ENCODE peak calls at places on chromosomes 2 and 18, in eight cellular contexts. One of them, this sample, is unnamed.

GRCh38 chr2:215868886-215869285 is 144.5 kb downstream of the MREG start:
- DNase-seq in cerebellum: peak
- DNase-seq in heart left ventricle: no peak
- DNase-seq in transverse colon: no peak
- DNase-seq in Kasumi-1: no peak
- DNase-seq in LHCN-M2: no peak
- DNase-seq in NB4: no peak
- DNase-seq in ELR: no peak
- DNase-seq in this sample: no peak

GRCh38 chr2:237282568-237283128 is 131.3 kb downstream of the COL6A3 start:
- DNase-seq in cerebellum: no peak
- DNase-seq in heart left ventricle: no peak
- DNase-seq in transverse colon: no peak
- DNase-seq in Kasumi-1: no peak
- DNase-seq in LHCN-M2: no peak
- DNase-seq in NB4: no peak
- DNase-seq in ELR: peak
- DNase-seq in this sample: no peak

GRCh38 chr18:10114727-10115463 is 201.1 kb downstream of the VAPA start:
- DNase-seq in cerebellum: no peak
- DNase-seq in heart left ventricle: no peak
- DNase-seq in transverse colon: no peak
- DNase-seq in Kasumi-1: no peak
- DNase-seq in LHCN-M2: no peak
- DNase-seq in NB4: no peak
- DNase-seq in ELR: no peak
- DNase-seq in this sample: no peak

GRCh38 chr2:151968770-151969169 is 130.1 kb downstream of the CACNB4 start:
- DNase-seq in cerebellum: no peak
- DNase-seq in heart left ventricle: no peak
- DNase-seq in transverse colon: no peak
- DNase-seq in Kasumi-1: no peak
- DNase-seq in LHCN-M2: no peak
- DNase-seq in NB4: no peak
- DNase-seq in ELR: no peak
- DNase-seq in this sample: no peak

GRCh38 chr2:238523158-238524110 is 96.7 kb downstream of the ASB1 start:
- DNase-seq in cerebellum: no peak
- DNase-seq in heart left ventricle: no peak
- DNase-seq in transverse colon: peak
- DNase-seq in Kasumi-1: peak
- DNase-seq in LHCN-M2: no peak
- DNase-seq in NB4: peak
- DNase-seq in ELR: peak
- DNase-seq in this sample: peak

GRCh38 chr2:171541202-171541884 is 19.1 kb downstream of the CYBRD1 start:
- DNase-seq in cerebellum: no peak
- DNase-seq in heart left ventricle: no peak
- DNase-seq in transverse colon: no peak
- DNase-seq in Kasumi-1: peak
- DNase-seq in LHCN-M2: peak
- DNase-seq in NB4: peak
- DNase-seq in ELR: peak
- DNase-seq in this sample: no peak

GRCh38 chr2:101307503-101307902 is 998 bp downstream of the RNF149 start:
- DNase-seq in cerebellum: no peak
- DNase-seq in heart left ventricle: no peak
- DNase-seq in transverse colon: no peak
- DNase-seq in Kasumi-1: no peak
- DNase-seq in LHCN-M2: no peak
- DNase-seq in NB4: peak
- DNase-seq in ELR: peak
- DNase-seq in this sample: no peak

GRCh38 chr2:226839960-226840359 is 4.1 kb downstream of the RHBDD1 start:
- DNase-seq in cerebellum: no peak
- DNase-seq in heart left ventricle: no peak
- DNase-seq in transverse colon: no peak
- DNase-seq in Kasumi-1: no peak
- DNase-seq in LHCN-M2: peak
- DNase-seq in NB4: peak
- DNase-seq in ELR: no peak
- DNase-seq in this sample: no peak

GRCh38 chr18:50720281-50720680 is 99.5 kb downstream of the MRO start:
- DNase-seq in cerebellum: no peak
- DNase-seq in heart left ventricle: no peak
- DNase-seq in transverse colon: no peak
- DNase-seq in Kasumi-1: no peak
- DNase-seq in LHCN-M2: no peak
- DNase-seq in NB4: no peak
- DNase-seq in ELR: peak
- DNase-seq in this sample: no peak

GRCh38 chr2:32558492-32558891 is 69.4 kb upstream of the TTC27 start:
- DNase-seq in cerebellum: no peak
- DNase-seq in heart left ventricle: no peak
- DNase-seq in transverse colon: no peak
- DNase-seq in Kasumi-1: no peak
- DNase-seq in LHCN-M2: no peak
- DNase-seq in NB4: no peak
- DNase-seq in ELR: no peak
- DNase-seq in this sample: no peak

GRCh38 chr2:11397513-11397912 is 53.1 kb upstream of the ROCK2 start:
- DNase-seq in cerebellum: no peak
- DNase-seq in heart left ventricle: no peak
- DNase-seq in transverse colon: no peak
- DNase-seq in Kasumi-1: no peak
- DNase-seq in LHCN-M2: no peak
- DNase-seq in NB4: no peak
- DNase-seq in ELR: peak
- DNase-seq in this sample: no peak

GRCh38 chr2:119544075-119545031 is at the start of gene CFAP221:
- DNase-seq in cerebellum: peak
- DNase-seq in heart left ventricle: peak
- DNase-seq in transverse colon: peak
- DNase-seq in Kasumi-1: no peak
- DNase-seq in LHCN-M2: peak
- DNase-seq in NB4: peak
- DNase-seq in ELR: peak
- DNase-seq in this sample: peak

GRCh38 chr2:11077411-11077810 is 77.9 kb upstream of the SLC66A3 start:
- DNase-seq in cerebellum: no peak
- DNase-seq in heart left ventricle: no peak
- DNase-seq in transverse colon: no peak
- DNase-seq in Kasumi-1: no peak
- DNase-seq in LHCN-M2: no peak
- DNase-seq in NB4: no peak
- DNase-seq in ELR: no peak
- DNase-seq in this sample: no peak

GRCh38 chr2:38605298-38605830 is 2.6 kb upstream of the HNRNPLL start:
- DNase-seq in cerebellum: no peak
- DNase-seq in heart left ventricle: no peak
- DNase-seq in transverse colon: no peak
- DNase-seq in Kasumi-1: no peak
- DNase-seq in LHCN-M2: no peak
- DNase-seq in NB4: no peak
- DNase-seq in ELR: no peak
- DNase-seq in this sample: no peak

GRCh38 chr2:153105829-153106578 is 372.6 kb downstream of the RPRM start:
- DNase-seq in cerebellum: no peak
- DNase-seq in heart left ventricle: no peak
- DNase-seq in transverse colon: no peak
- DNase-seq in Kasumi-1: no peak
- DNase-seq in LHCN-M2: peak
- DNase-seq in NB4: no peak
- DNase-seq in ELR: peak
- DNase-seq in this sample: no peak

GRCh38 chr18:6956495-6956894 is 161.1 kb downstream of the LAMA1 start:
- DNase-seq in cerebellum: peak
- DNase-seq in heart left ventricle: no peak
- DNase-seq in transverse colon: no peak
- DNase-seq in Kasumi-1: no peak
- DNase-seq in LHCN-M2: no peak
- DNase-seq in NB4: no peak
- DNase-seq in ELR: no peak
- DNase-seq in this sample: no peak

GRCh38 chr2:236871500-236872001 is 214.1 kb upstream of the COPS8 start:
- DNase-seq in cerebellum: no peak
- DNase-seq in heart left ventricle: peak
- DNase-seq in transverse colon: peak
- DNase-seq in Kasumi-1: peak
- DNase-seq in LHCN-M2: peak
- DNase-seq in NB4: peak
- DNase-seq in ELR: peak
- DNase-seq in this sample: no peak

GRCh38 chr2:85765081-85765731 is 11.4 kb downstream of the ATOH8 start:
- DNase-seq in cerebellum: no peak
- DNase-seq in heart left ventricle: no peak
- DNase-seq in transverse colon: no peak
- DNase-seq in Kasumi-1: no peak
- DNase-seq in LHCN-M2: no peak
- DNase-seq in NB4: no peak
- DNase-seq in ELR: no peak
- DNase-seq in this sample: peak

GRCh38 chr2:240306185-240306584 is 129.3 kb upstream of the GPC1 start:
- DNase-seq in cerebellum: no peak
- DNase-seq in heart left ventricle: no peak
- DNase-seq in transverse colon: no peak
- DNase-seq in Kasumi-1: no peak
- DNase-seq in LHCN-M2: no peak
- DNase-seq in NB4: no peak
- DNase-seq in ELR: no peak
- DNase-seq in this sample: no peak

GRCh38 chr2:46489430-46489829 is 10.1 kb downstream of the TMEM247 start:
- DNase-seq in cerebellum: no peak
- DNase-seq in heart left ventricle: no peak
- DNase-seq in transverse colon: no peak
- DNase-seq in Kasumi-1: peak
- DNase-seq in LHCN-M2: no peak
- DNase-seq in NB4: no peak
- DNase-seq in ELR: no peak
- DNase-seq in this sample: no peak

GRCh38 chr2:70360661-70361316 is 58.9 kb upstream of the FAM136A start:
- DNase-seq in cerebellum: no peak
- DNase-seq in heart left ventricle: no peak
- DNase-seq in transverse colon: peak
- DNase-seq in Kasumi-1: no peak
- DNase-seq in LHCN-M2: no peak
- DNase-seq in NB4: no peak
- DNase-seq in ELR: peak
- DNase-seq in this sample: no peak

GRCh38 chr2:220961461-220961860 is 610.6 kb downstream of the EPHA4 start:
- DNase-seq in cerebellum: no peak
- DNase-seq in heart left ventricle: no peak
- DNase-seq in transverse colon: no peak
- DNase-seq in Kasumi-1: no peak
- DNase-seq in LHCN-M2: no peak
- DNase-seq in NB4: no peak
- DNase-seq in ELR: no peak
- DNase-seq in this sample: no peak

GRCh38 chr2:25677877-25678276 is 4.5 kb upstream of the DTNB start:
- DNase-seq in cerebellum: no peak
- DNase-seq in heart left ventricle: no peak
- DNase-seq in transverse colon: no peak
- DNase-seq in Kasumi-1: no peak
- DNase-seq in LHCN-M2: no peak
- DNase-seq in NB4: no peak
- DNase-seq in ELR: no peak
- DNase-seq in this sample: no peak

GRCh38 chr2:11998626-11999378 is 252.4 kb downstream of the LPIN1 start:
- DNase-seq in cerebellum: no peak
- DNase-seq in heart left ventricle: no peak
- DNase-seq in transverse colon: no peak
- DNase-seq in Kasumi-1: no peak
- DNase-seq in LHCN-M2: peak
- DNase-seq in NB4: no peak
- DNase-seq in ELR: peak
- DNase-seq in this sample: no peak

GRCh38 chr2:113851640-113852039 is 38.2 kb upstream of the ACTR3 start:
- DNase-seq in cerebellum: no peak
- DNase-seq in heart left ventricle: no peak
- DNase-seq in transverse colon: no peak
- DNase-seq in Kasumi-1: no peak
- DNase-seq in LHCN-M2: no peak
- DNase-seq in NB4: no peak
- DNase-seq in ELR: no peak
- DNase-seq in this sample: no peak

GRCh38 chr2:174615951-174616436 is 18.4 kb upstream of the WIPF1 start:
- DNase-seq in cerebellum: no peak
- DNase-seq in heart left ventricle: no peak
- DNase-seq in transverse colon: no peak
- DNase-seq in Kasumi-1: no peak
- DNase-seq in LHCN-M2: peak
- DNase-seq in NB4: no peak
- DNase-seq in ELR: peak
- DNase-seq in this sample: no peak

GRCh38 chr2:199410130-199410529 is 47.6 kb downstream of the SATB2 start:
- DNase-seq in cerebellum: no peak
- DNase-seq in heart left ventricle: no peak
- DNase-seq in transverse colon: no peak
- DNase-seq in Kasumi-1: no peak
- DNase-seq in LHCN-M2: peak
- DNase-seq in NB4: peak
- DNase-seq in ELR: peak
- DNase-seq in this sample: no peak

GRCh38 chr2:230216489-230216888 is 3.3 kb downstream of the SP110 start:
- DNase-seq in cerebellum: no peak
- DNase-seq in heart left ventricle: no peak
- DNase-seq in transverse colon: no peak
- DNase-seq in Kasumi-1: peak
- DNase-seq in LHCN-M2: no peak
- DNase-seq in NB4: peak
- DNase-seq in ELR: no peak
- DNase-seq in this sample: no peak

GRCh38 chr2:112700004-112700667 is 20.7 kb upstream of the NT5DC4 start:
- DNase-seq in cerebellum: no peak
- DNase-seq in heart left ventricle: no peak
- DNase-seq in transverse colon: no peak
- DNase-seq in Kasumi-1: peak
- DNase-seq in LHCN-M2: no peak
- DNase-seq in NB4: peak
- DNase-seq in ELR: no peak
- DNase-seq in this sample: no peak

GRCh38 chr2:235659767-235660322 is 166.0 kb downstream of the AGAP1 start:
- DNase-seq in cerebellum: no peak
- DNase-seq in heart left ventricle: no peak
- DNase-seq in transverse colon: no peak
- DNase-seq in Kasumi-1: no peak
- DNase-seq in LHCN-M2: peak
- DNase-seq in NB4: peak
- DNase-seq in ELR: peak
- DNase-seq in this sample: no peak